ENCODE peak calls at places on chromosomes 12 and 14, in ten cellular contexts. S is sigmoid colon, B is kidney epithelial cell, W is psoas muscle, C is transverse colon, R is choroid plexus epithelial cell, J is AG04450, T is adrenal gland, X is heart right ventricle, L is tibial artery. K is an unnamed sample.

GRCh38 chr12:17216156-17216555 is 610.2 kb upstream of the LMO3 start:
- DNase-seq in S (no peak), B (no peak), W (no peak), C (no peak), R (no peak), J (no peak), T (no peak), X (no peak), L (no peak), K (no peak)

GRCh38 chr12:53174881-53175491 is 5.5 kb upstream of the ZNF740 start:
- DNase-seq in S (no peak), B (no peak), W (no peak), C (no peak), R (no peak), J (no peak), T (peak; percentile 48), X (no peak), L (no peak), K (no peak)

GRCh38 chr12:120994059-120994458 is 15.7 kb downstream of the HNF1A start:
- DNase-seq in S (no peak), B (no peak), W (no peak), C (no peak), R (no peak), J (no peak), T (no peak), X (no peak), L (no peak), K (no peak)

GRCh38 chr12:48351022-48351708 is 446 bp upstream of the ZNF641 start:
- DNase-seq in S (peak; percentile 93), B (peak; percentile 49), W (peak; percentile 84), C (peak; percentile 77), R (peak; percentile 87), J (peak; percentile 8), T (peak; percentile 87), X (no peak), L (peak; percentile 77), K (peak; percentile 66)

GRCh38 chr14:88901991-88902390 is 77.5 kb downstream of the TTC8 start:
- DNase-seq in S (no peak), B (no peak), W (no peak), C (no peak), R (no peak), J (no peak), T (no peak), X (no peak), L (no peak), K (no peak)

GRCh38 chr12:121065345-121065744 is 26.3 kb upstream of the OASL start:
- DNase-seq in S (no peak), B (no peak), W (no peak), C (no peak), R (no peak), J (no peak), T (no peak), X (no peak), L (no peak), K (no peak)

GRCh38 chr14:37202265-37202664 is 4.5 kb downstream of the MIPOL1 start:
- DNase-seq in S (no peak), B (no peak), W (no peak), C (no peak), R (peak; percentile 20), J (no peak), T (no peak), X (no peak), L (no peak), K (peak; percentile 35)

GRCh38 chr12:59708484-59708883 is 112.7 kb downstream of the SLC16A7 start:
- DNase-seq in S (no peak), B (no peak), W (no peak), C (no peak), R (no peak), J (no peak), T (no peak), X (no peak), L (no peak), K (no peak)

GRCh38 chr14:102430212-102430908 is 67.6 kb downstream of the TECPR2 start:
- DNase-seq in S (no peak), B (no peak), W (no peak), C (no peak), R (no peak), J (no peak), T (no peak), X (no peak), L (no peak), K (no peak)

GRCh38 chr12:2877959-2878732 is 1.1 kb downstream of the RHNO1 start:
- DNase-seq in S (peak; percentile 40), B (no peak), W (no peak), C (no peak), R (peak; percentile 67), J (no peak), T (no peak), X (no peak), L (no peak), K (peak; percentile 25)

GRCh38 chr12:39605501-39605900 is 14.1 kb downstream of the ABCD2 start:
- DNase-seq in S (no peak), B (peak; percentile 23), W (no peak), C (no peak), R (peak; percentile 72), J (no peak), T (no peak), X (no peak), L (no peak), K (peak; percentile 72)

GRCh38 chr12:39605996-39606395 is 13.6 kb downstream of the ABCD2 start:
- DNase-seq in S (no peak), B (peak; percentile 19), W (no peak), C (no peak), R (peak; percentile 80), J (no peak), T (no peak), X (no peak), L (no peak), K (peak; percentile 62)

GRCh38 chr12:39606712-39607423 is 12.7 kb downstream of the ABCD2 start:
- DNase-seq in S (no peak), B (no peak), W (no peak), C (no peak), R (peak; percentile 30), J (no peak), T (no peak), X (no peak), L (no peak), K (no peak)

GRCh38 chr12:39603065-39603464 is 16.5 kb downstream of the ABCD2 start:
- DNase-seq in S (no peak), B (no peak), W (no peak), C (no peak), R (no peak), J (no peak), T (no peak), X (no peak), L (no peak), K (no peak)
- H3K4me3 ChIP-seq in S (no peak overlapping the region), B (no peak overlapping the region), W (no peak overlapping the region), C (no peak overlapping the region), R (no peak overlapping the region), J (no peak overlapping the region), T (no peak overlapping the region), X (no peak overlapping the region), L (no peak overlapping the region), K (no peak overlapping the region)

GRCh38 chr14:28983279-28983678 is 216.7 kb downstream of the FOXG1 start:
- DNase-seq in S (no peak), B (no peak), W (no peak), C (no peak), R (no peak), J (no peak), T (no peak), X (no peak), L (no peak), K (no peak)

GRCh38 chr14:28982228-28982627 is 215.6 kb downstream of the FOXG1 start:
- DNase-seq in S (no peak), B (no peak), W (no peak), C (no peak), R (no peak), J (no peak), T (no peak), X (no peak), L (no peak), K (no peak)

DNA sequence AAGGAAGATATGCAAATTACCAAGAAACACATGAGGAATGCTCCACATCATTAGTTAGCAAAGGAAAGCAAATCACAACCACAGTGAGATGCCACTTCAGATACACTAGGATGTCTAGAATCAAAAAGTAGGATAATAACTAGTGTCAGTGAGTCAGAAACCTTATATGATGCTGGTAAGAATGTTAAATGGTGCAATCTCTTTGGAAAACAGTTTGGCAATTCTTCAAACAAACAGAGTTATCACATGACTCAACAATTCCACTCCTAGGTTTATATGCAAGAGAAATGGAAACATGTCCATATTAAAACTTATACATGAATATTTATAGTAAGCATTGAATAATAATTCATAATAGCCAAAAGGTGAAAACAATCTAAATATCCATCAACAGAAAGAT is 220.9 kb downstream of the FOXG1 start:
- DNase-seq in S (no peak), B (no peak), W (no peak), C (no peak), R (peak; percentile 16), J (no peak), T (no peak), X (no peak), L (no peak), K (no peak)
- TF ChIP-seq CTCF in S (no peak), B (no peak), W (no peak), C (no peak), R (no peak), J (no peak), T (no peak), X (no peak), L (no peak), K (no peak)

DNA sequence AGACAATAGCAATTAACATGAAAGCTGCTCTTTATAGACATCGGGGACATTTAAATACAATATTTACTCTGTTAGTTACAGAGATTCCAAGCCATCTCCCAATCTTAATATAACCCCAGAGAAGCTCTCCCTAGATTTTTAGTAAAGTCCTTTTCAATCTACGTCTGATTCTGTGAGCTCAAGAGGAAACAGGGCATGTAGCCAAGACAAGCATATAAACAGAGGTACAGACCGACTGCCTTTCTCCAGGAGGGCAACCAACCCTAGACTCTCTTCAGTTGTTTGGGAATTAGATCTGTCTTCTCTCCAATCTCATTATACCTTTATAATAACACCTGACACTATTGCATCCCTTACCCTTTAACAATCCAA is 57.4 kb downstream of the TMTC1 start:
- DNase-seq in S (no peak), B (no peak), W (no peak), C (no peak), R (peak; percentile 86), J (no peak), T (no peak), X (no peak), L (no peak), K (peak; percentile 77)
- H3K4me3 ChIP-seq in S (peak overlapping the region; percentile 5), B (no peak overlapping the region), W (peak overlapping the region; percentile 26), C (no peak overlapping the region), R (no peak overlapping the region), J (no peak overlapping the region), T (no peak overlapping the region), X (no peak overlapping the region), L (no peak overlapping the region), K (no peak overlapping the region)

DNA sequence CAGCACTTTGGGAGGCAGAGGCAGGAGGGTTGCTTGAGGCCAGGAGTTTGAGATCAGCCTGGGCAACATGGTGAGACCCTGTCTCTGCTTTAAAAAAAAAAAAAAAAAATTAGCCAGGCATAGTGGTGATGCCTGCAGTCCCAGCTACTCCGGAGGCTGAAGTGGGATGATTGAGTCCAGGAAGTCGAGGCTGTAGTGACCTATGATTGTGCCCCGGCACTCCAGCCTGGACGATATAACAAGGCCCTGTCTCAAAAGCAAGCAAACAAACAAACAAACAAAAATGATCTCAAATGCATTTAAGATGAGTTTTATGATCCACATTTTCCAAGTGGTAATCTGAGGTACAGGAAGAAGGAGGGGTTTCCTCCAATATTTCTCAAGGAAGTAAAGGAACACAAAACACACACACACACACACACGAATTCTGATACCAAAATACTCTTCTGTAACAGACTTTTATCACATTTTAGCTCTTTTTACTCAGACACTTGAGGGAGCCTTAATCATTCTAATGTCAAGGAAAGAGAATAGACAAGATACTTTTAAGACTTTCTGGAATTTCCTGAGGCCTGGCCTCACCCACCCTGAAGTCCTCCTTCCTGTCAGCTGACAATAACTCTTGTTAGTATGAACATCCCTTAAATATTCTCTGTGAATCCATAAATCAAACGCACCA is 44.4 kb upstream of the CERS5 start:
- DNase-seq in S (no peak), B (no peak), W (no peak), C (no peak), R (peak; percentile 75), J (no peak), T (no peak), X (no peak), L (no peak), K (peak; percentile 43)
- TF ChIP-seq CTCF in S (no peak), B (no peak), W (no peak), C (no peak), R (peak; percentile 19), J (no peak), T (no peak), X (no peak), L (no peak), K (no peak)